ENCODE peak calls at places on chromosomes 4 and X, in five cellular contexts. H is GM12865, J is cardiac muscle cell, P is GM12864, D is psoas muscle. O is an unnamed sample.

GRCh38 chr4:153954654-153955053 is 165.8 kb upstream of the SFRP2 start:
- DNase-seq in P (no peak), D (no peak), J (no peak), H (no peak), O (no peak)

GRCh38 chrX:65674351-65674893 is 7.0 kb downstream of the MSN start:
- DNase-seq in P (no peak), J (no peak), D (no peak), H (no peak), O (no peak)

GRCh38 chr4:24915121-24915922 is 2.5 kb upstream of the CCDC149 start:
- DNase-seq in H (no peak), J (no peak), D (no peak), P (no peak), O (no peak)

GRCh38 chr4:38131371-38132139 is 171.4 kb downstream of the PTTG2 start:
- DNase-seq in H (peak), D (no peak), P (peak), J (peak), O (peak)

GRCh38 chrX:14864626-14865025 is 8.2 kb downstream of the FANCB start:
- DNase-seq in D (no peak), P (no peak), H (no peak), J (peak), O (no peak)

GRCh38 chr4:20857081-20857480 is 156.8 kb downstream of the PACRGL start:
- DNase-seq in J (no peak), P (no peak), H (no peak), D (no peak), O (no peak)

GRCh38 chr4:40199999-40200880 is 3.4 kb downstream of the RHOH start:
- DNase-seq in J (no peak), P (peak), D (no peak), H (peak), O (peak)

GRCh38 chrX:116204947-116205346 is 34.4 kb downstream of the AGTR2 start:
- DNase-seq in D (no peak), J (peak), H (peak), P (no peak), O (no peak)

GRCh38 chr4:15811703-15812325 is 33.7 kb downstream of the CD38 start:
- DNase-seq in H (no peak), J (peak), P (no peak), D (no peak), O (no peak)

GRCh38 chr4:165524532-165525190 is 145.9 kb downstream of the CPE start:
- DNase-seq in D (no peak), P (no peak), H (no peak), J (peak), O (no peak)

GRCh38 chr4:19945501-19945900 is 306.2 kb upstream of the SLIT2 start:
- DNase-seq in P (no peak), J (no peak), H (no peak), D (no peak), O (no peak)

GRCh38 chr4:185384877-185385465 is 10.8 kb downstream of the LRP2BP start:
- DNase-seq in D (no peak), H (no peak), P (no peak), J (peak), O (no peak)

GRCh38 chr4:142150483-142150882 is 514.1 kb downstream of the IL15 start:
- DNase-seq in P (no peak), J (no peak), D (no peak), H (no peak), O (no peak)

DNA sequence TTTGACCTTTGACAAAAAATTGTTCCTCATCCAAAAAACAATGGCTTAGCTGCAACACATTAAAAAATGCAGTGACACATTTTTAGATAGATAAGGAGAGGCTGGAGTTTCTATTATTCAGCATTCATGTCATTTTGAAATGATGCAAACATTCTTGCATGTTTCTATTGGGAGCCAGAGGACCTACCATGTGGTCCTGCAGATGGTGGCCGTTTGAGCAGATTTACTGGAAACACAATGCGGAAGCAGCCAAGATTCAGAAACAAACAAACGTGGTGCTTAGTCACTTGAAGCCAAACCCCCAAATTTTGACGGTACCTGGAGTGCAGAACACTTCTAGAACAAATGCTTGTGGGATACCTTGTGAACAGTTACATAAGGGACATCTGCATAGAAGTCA is 456.7 kb downstream of the PCDH18 start:
- DNase-seq in J (peak), P (no peak), D (no peak), H (no peak), O (no peak)
- TF ChIP-seq CTCF in J (no peak), P (no peak), D (no peak), H (no peak), O (no peak)

DNA sequence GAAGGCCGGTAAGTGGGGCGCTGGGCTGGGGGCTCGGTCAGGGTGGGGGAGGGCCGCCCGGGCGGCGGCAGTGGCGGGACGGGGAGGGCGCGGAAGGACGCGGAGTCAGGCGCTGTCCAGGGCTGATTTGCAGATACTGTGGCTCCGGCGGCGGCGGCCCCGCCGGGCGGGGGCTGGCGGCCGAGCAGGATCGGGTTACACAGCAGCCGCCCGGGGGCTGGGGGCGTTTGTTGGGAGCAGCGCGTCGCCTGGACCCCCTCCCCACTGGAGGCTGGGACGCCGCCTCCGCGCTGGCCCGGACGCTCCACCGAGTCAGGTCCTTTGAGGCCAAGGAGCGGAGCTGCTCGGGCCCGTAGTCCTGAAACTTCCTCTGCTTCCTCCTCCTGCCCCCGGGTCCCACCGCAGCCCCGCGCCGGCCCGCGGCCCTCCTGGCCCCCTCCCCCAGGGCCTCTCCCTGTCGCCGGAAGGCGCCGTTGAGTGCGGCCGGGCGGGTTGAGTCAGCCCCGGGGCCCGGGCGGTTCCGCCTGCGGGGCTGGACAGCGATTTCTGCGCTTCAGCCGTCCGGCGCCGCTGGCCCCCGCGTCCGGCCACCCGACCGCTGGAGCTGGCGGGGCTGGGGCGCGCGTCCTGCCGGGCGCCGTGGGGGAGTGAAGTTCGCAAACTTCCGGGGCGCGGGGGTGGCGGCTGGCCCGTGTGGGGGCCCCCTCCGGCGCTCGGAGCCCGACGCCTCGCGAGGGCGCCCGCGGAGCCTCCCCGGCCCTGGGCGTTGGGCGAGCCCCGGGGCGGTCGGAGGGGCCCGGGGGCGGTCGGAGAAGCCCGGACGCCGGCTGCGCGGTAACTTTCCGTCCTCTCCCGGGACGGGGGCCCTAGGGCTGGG is 744 bp downstream of the REST start:
- DNase-seq in D (peak), J (peak), P (no peak), H (peak), O (peak)
- TF ChIP-seq CTCF in D (no peak), J (no peak), P (no peak), H (no peak), O (peak)

DNA sequence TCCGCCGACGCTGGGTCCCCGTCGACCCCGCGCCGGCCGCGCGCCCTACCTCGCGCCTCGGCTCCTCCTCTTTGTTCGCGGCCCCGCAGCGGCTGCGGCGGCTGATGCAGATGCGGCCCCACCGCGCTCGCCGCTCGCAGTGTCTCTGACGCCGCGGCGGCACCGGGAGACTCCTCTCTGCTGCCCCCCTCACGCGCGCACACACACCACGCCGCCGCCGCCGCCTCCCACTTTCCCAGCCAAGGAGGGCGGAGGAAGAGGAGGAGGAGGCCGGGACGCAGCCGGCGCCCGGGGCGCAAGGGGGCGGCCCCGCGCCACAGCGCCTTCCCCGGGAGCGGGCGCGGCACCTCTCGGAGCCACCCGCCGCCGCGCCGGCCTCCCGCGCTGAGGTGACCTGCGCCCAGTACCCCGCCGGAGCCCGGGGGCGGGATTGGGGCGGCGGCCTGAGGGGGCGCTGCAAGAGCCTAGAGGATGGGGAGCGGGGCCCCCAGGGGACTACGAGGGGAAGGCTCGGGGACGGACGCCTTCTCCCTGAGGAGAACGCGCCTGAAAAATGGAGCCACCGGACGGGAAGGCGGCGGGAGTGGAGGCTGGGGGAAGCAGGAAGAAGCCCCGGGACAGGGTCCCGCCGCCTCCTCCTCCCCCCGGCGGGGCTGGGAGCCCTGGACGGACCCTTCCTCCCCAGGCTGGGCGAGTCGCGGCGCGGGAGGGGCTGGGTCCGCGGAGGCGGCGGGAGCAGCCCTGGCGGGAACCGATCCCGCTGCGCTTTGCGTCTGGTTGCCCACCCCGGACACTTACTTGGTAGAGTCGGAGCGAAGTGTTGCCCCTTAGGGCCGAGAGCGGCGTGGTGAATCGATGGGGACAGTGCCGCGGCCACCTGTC is at the start of gene SH3RF1:
- DNase-seq in H (peak), D (peak), P (no peak), J (peak), O (peak)
- TF ChIP-seq CTCF in H (peak), D (peak), P (peak), J (peak), O (peak)

DNA sequence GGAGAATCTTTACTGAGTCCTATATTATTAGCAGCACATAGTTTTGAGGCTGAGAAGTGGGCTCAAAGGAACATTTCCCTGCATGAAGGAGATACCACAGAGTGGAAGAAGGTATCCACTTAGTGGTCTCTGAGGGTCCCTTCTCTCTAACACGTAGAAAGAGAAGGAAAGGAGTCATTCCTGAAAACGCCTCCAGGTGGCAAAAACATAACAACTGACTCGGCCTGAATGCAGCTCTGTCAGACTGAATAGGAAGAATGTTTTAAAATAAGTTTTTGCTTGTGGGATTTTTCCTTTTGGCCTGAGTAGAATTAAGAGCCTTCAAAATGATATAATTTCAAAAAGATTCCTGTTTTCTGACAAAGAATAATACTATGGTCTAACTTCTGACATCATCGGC is 23.3 kb downstream of the RPGR start:
- DNase-seq in D (no peak), J (peak), P (no peak), H (no peak), O (no peak)
- TF ChIP-seq CTCF in D (no peak), J (peak), P (no peak), H (no peak), O (no peak)

GRCh38 chr4:134865675-134866074 is 664.1 kb upstream of the PABPC4L start:
- DNase-seq in P (no peak), J (no peak), H (no peak), D (no peak), O (no peak)
- TF ChIP-seq CTCF in P (no peak), J (no peak), H (no peak), D (no peak), O (no peak)

GRCh38 chr4:82437285-82438005 is 7.1 kb downstream of the ENOPH1 start:
- DNase-seq in D (no peak), P (no peak), J (peak), H (no peak), O (no peak)
- TF ChIP-seq CTCF in D (no peak), P (no peak), J (no peak), H (no peak), O (no peak)

GRCh38 chr4:178953447-178954120 is 1511.3 kb upstream of the AGA start:
- DNase-seq in H (no peak), J (no peak), P (no peak), D (no peak), O (no peak)

GRCh38 chr4:178963646-178964045 is 1521.4 kb upstream of the AGA start:
- DNase-seq in H (no peak), J (no peak), P (no peak), D (no peak), O (no peak)

GRCh38 chr4:178955614-178956013 is 1513.4 kb upstream of the AGA start:
- DNase-seq in J (no peak), H (no peak), D (no peak), P (no peak), O (no peak)

GRCh38 chr4:178958725-178959440 is 1516.6 kb upstream of the AGA start:
- DNase-seq in J (no peak), P (no peak), H (no peak), D (no peak), O (no peak)
- TF ChIP-seq CTCF in J (no peak), P (no peak), H (no peak), D (no peak), O (no peak)

O was measured in GM10248.